ENCODE peak calls at places on chromosomes 11 and 22, in eight cellular contexts. B is M059J; S is frontal cortex; X is aorta; M is stimulated activated CD8-positive, alpha-beta memory T cell treated with anti-CD3 and anti-CD28 coated beads, Interleukin-12 subunit alpha, Interleukin-12 subunit beta, amount 100 ng/mL, for 4 hours; N is T-helper 2 cell; I is EL; Q is ELR. P is an unnamed sample.

GRCh38 chr11:61061081-61061826 is 41.0 kb upstream of the CD5 start:
- DNase-seq in N (peak; percentile 79), Q (peak; percentile 30), X (no peak), S (no peak), I (peak; percentile 13), M (peak; percentile 60), B (peak; percentile 50), P (peak; percentile 85)

GRCh38 chr11:35796542-35796941 is 134.0 kb downstream of the TRIM44 start:
- DNase-seq in Q (peak; percentile 99), X (no peak), B (peak; percentile 93), N (no peak), S (no peak), I (peak; percentile 98), M (no peak), P (no peak)

GRCh38 chr22:20238567-20239062 is 29.5 kb downstream of the RTN4R start:
- DNase-seq in Q (peak; percentile 50), X (no peak), B (peak; percentile 12), M (no peak), S (peak; percentile 69), I (peak; percentile 36), N (peak; percentile 12), P (peak; percentile 21)

GRCh38 chr22:48940988-48941902 is 886.4 kb downstream of the BRD1 start:
- DNase-seq in X (peak; percentile 65), N (no peak), B (no peak), I (no peak), Q (no peak), S (no peak), M (no peak), P (no peak)

GRCh38 chr22:43384863-43385262 is 27.0 kb upstream of the MPPED1 start:
- DNase-seq in M (no peak), X (peak; percentile 44), S (no peak), N (no peak), B (no peak), I (no peak), Q (no peak), P (no peak)

GRCh38 chr22:29079218-29079901 is 6.5 kb downstream of the KREMEN1 start:
- DNase-seq in I (no peak), X (no peak), B (peak; percentile 40), N (no peak), S (no peak), Q (no peak), M (no peak), P (no peak)

GRCh38 chr11:20276661-20277000 is 86.9 kb upstream of the HTATIP2 start:
- DNase-seq in M (no peak), B (no peak), N (no peak), Q (no peak), I (no peak), S (no peak), X (no peak), P (no peak)

GRCh38 chr22:27879923-27880322 is 39.1 kb downstream of the PITPNB start:
- DNase-seq in M (no peak), N (no peak), X (no peak), Q (peak; percentile 75), S (no peak), B (peak; percentile 39), I (peak; percentile 57), P (no peak)

GRCh38 chr11:45133871-45134270 is 12.6 kb upstream of the PRDM11 start:
- DNase-seq in S (no peak), Q (no peak), B (no peak), M (no peak), N (no peak), X (no peak), I (no peak), P (no peak)

GRCh38 chr11:70290341-70291065 is 20.0 kb downstream of the PPFIA1 start:
- DNase-seq in B (no peak), N (no peak), Q (no peak), I (no peak), S (no peak), X (no peak), M (no peak), P (no peak)

GRCh38 chr11:3219281-3219892 is 774 bp upstream of the MRGPRG start:
- DNase-seq in S (no peak), X (peak; percentile 68), I (no peak), B (no peak), N (no peak), Q (no peak), M (no peak), P (no peak)

GRCh38 chr22:27795053-27795452 is 6.5 kb downstream of the MN1 start:
- DNase-seq in I (no peak), M (no peak), B (no peak), Q (no peak), S (no peak), N (no peak), X (peak; percentile 75), P (no peak)

GRCh38 chr11:111097191-111097590 is 148.3 kb upstream of the POU2AF2 start:
- DNase-seq in X (peak; percentile 79), S (no peak), I (peak; percentile 81), N (no peak), Q (peak; percentile 45), M (no peak), B (peak; percentile 74), P (no peak)

GRCh38 chr11:70845761-70846160 is 406.6 kb downstream of the SHANK2 start:
- DNase-seq in M (no peak), B (no peak), S (no peak), X (no peak), Q (no peak), I (no peak), N (no peak), P (no peak)

GRCh38 chr11:130001491-130002351 is 914 bp downstream of the PRDM10 start:
- DNase-seq in N (peak; percentile 22), Q (peak; percentile 45), S (no peak), M (peak; percentile 30), X (no peak), B (peak; percentile 37), I (peak; percentile 26), P (no peak)

P was measured in effector memory CD4-positive, alpha-beta T cell.